ENCODE peak calls at places on chromosome 13, in five cellular contexts. M is mesenchymal stem cell, E is mesendoderm, Y is H9, J is IMR-90. A is an unnamed sample.

GRCh38 chr13:35489050-35489449 is 12.6 kb upstream of the MAB21L1 start:
- DNase-seq in M (no peak), J (no peak), Y (no peak), E (no peak), A (no peak)

GRCh38 chr13:33544308-33544707 is 258.8 kb upstream of the STARD13 start:
- DNase-seq in Y (no peak), J (no peak), E (no peak), M (no peak), A (no peak)

GRCh38 chr13:49538404-49538803 is 42.7 kb downstream of the PHF11 start:
- DNase-seq in J (no peak), M (no peak), E (no peak), Y (no peak), A (no peak)

GRCh38 chr13:44471686-44472085 is 98.1 kb downstream of the SERP2 start:
- DNase-seq in Y (no peak), E (no peak), M (peak), J (peak), A (no peak)

GRCh38 chr13:88005188-88005587 is 334.0 kb downstream of the SLITRK5 start:
- DNase-seq in E (no peak), Y (no peak), J (no peak), M (no peak), A (no peak)

GRCh38 chr13:66353664-66354063 is 876.5 kb downstream of the PCDH9 start:
- DNase-seq in J (no peak), M (no peak), E (no peak), Y (no peak), A (no peak)

GRCh38 chr13:35157143-35157755 is 215.2 kb downstream of the NBEA start:
- DNase-seq in E (peak), M (peak), Y (no peak), J (peak), A (peak)

GRCh38 chr13:27661017-27661416 is 39.3 kb downstream of the POLR1D start:
- DNase-seq in J (no peak), M (no peak), Y (no peak), E (no peak), A (no peak)

GRCh38 chr13:36778083-36778671 is 40.8 kb upstream of the RFXAP start:
- DNase-seq in J (peak), M (peak), Y (peak), E (peak), A (peak)

GRCh38 chr13:28429096-28429495 is 65.8 kb downstream of the FLT1 start:
- DNase-seq in E (no peak), J (no peak), Y (no peak), M (no peak), A (no peak)

GRCh38 chr13:25453966-25454365 is 82.2 kb downstream of the ATP8A2 start:
- DNase-seq in E (no peak), Y (no peak), J (no peak), M (no peak), A (no peak)

GRCh38 chr13:90122531-90122930 is 1225.0 kb upstream of the MIR17HG start:
- DNase-seq in E (no peak), Y (no peak), M (no peak), J (no peak), A (no peak)
- H3K27ac ChIP-seq in E (no peak), Y (no peak), M (no peak), J (no peak), A (no peak)

GRCh38 chr13:100535401-100536135 is 53.0 kb downstream of the GGACT start:
- DNase-seq in Y (no peak), E (no peak), M (no peak), J (no peak), A (no peak)
- H2AK5ac ChIP-seq in Y (no peak), E (no peak), M (no peak), J (no peak), A (no peak)

DNA sequence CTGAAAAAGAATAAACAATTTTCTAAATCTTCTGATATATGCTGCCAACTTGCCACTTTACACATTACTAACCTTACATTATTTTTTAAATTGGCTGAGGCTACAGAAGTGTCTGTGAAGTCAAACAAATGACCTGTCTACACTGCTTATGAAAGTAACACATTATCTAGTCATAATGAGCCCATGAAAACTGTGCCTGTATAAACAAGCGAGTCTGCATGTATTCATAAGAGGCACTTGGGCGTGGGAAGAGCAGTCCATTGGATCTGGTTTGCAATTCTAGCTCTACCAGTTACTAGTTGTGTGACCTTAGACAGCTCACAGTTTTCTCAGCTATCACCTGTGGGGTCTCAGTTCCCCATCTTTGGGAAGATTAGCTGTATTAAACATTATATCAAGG is 3.1 kb downstream of the VPS36 start:
- DNase-seq in Y (no peak), E (no peak), M (no peak), J (peak), A (no peak)
- H3K27ac ChIP-seq in Y (no peak), E (no peak), M (no peak), J (no peak), A (no peak)

GRCh38 chr13:21055511-21056045 is 5.8 kb downstream of the LATS2 start:
- DNase-seq in E (no peak), M (no peak), Y (no peak), J (no peak), A (no peak)

GRCh38 chr13:21054313-21054712 is 7.1 kb downstream of the LATS2 start:
- DNase-seq in J (no peak), M (no peak), Y (no peak), E (no peak), A (no peak)

GRCh38 chr13:21055016-21055415 is 6.4 kb downstream of the LATS2 start:
- DNase-seq in J (no peak), Y (no peak), E (no peak), M (no peak), A (no peak)

GRCh38 chr13:21051675-21052074 is 9.7 kb downstream of the LATS2 start:
- DNase-seq in Y (no peak), J (no peak), M (no peak), E (no peak), A (no peak)

DNA sequence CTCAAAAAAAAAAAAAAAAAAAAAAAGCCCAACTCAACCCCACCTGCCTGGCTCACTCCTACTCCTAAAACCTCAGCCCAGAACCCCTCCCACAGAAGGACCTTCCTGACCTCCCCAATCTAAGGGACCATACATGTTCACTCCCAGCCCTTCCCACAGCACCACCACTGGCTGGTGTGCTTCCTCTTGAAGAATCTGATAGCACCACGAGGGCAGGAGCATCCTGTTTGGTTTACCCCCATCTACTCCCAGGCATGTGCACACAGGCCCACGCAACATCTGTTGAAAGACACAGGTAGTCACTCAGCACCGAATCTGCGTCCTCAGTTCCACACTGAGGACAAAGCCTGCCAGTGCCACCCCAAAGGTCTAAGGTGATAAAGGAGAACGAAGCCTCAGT is 8.2 kb downstream of the LATS2 start:
- DNase-seq in Y (no peak), E (no peak), J (no peak), M (no peak), A (no peak)
- H2AK5ac ChIP-seq in Y (no peak), E (no peak), J (peak), M (no peak), A (no peak)

DNA sequence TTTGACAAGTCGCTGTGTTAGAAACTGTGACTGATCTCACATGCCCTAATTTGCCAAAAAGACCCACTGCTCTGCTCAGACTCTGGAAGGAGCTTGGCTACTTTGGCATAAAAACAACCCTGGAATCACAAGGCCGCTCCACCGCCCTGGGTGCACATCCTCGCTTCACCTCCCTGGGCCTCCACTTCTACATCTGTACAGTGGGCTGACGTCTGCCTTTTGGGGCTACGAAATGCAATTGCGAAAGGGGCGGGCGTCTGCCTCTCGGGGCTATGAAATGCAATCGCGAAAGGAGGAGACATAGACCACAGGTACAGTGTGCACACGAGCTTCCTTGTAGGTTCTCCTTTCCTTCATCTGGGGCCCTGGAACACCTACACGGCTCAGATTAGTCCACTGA is 74.2 kb downstream of the SLC7A1 start:
- DNase-seq in M (no peak), J (no peak), E (no peak), Y (no peak), A (no peak)
- H3K27ac ChIP-seq in M (peak), J (no peak), E (no peak), Y (no peak), A (no peak)

DNA sequence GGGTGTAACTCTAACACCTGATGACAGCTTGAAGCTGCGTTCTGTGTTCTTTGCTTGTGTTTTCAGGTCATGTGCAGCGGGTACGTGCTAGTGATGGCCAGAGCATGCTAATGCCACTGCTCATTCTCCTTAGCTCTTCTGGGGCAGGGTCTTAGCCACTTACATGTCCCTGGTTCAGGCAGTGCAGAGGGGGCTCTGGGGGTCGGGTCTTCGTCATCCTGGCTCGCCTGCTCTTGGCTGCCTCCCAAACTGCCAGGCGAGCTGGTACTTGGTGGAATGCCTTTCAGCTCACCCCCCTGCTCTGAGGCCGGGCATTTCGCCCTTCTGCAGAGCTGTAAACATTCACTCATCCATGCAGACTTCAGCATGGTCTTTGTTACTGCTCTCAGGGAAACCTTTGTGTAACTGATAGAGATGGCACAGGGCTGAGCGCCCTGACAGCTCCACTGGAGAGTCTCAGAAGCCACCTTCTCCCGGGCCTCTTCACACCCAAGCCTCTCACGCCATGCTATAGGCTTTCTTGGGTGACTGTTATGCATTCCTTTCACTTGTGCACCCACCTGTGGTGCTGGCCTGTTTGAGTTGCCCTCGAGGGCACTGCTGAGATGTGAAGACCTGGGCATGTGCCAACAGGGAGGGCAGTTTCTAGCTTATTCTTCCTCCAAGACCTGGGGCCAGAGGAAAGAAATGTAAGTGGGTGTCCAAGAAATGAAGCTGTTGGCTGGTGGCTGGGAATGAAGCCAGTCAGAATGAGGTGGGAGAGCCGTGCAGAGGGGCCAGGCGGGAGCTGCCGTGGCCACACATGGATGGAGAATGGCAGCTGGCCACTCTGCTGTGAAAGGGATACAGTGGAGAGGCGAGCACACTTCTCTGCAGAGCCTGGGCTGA is 24.5 kb downstream of the FAM124A start:
- DNase-seq in M (no peak), Y (no peak), E (no peak), J (no peak), A (no peak)
- H2AK5ac ChIP-seq in M (no peak), Y (peak), E (no peak), J (no peak), A (peak)

GRCh38 chr13:74093691-74094090 is 40.5 kb downstream of the KLF12 start:
- DNase-seq in E (no peak), Y (no peak), M (no peak), J (peak), A (no peak)

GRCh38 chr13:74092711-74093110 is 41.5 kb downstream of the KLF12 start:
- DNase-seq in Y (no peak), E (no peak), J (no peak), M (no peak), A (no peak)

GRCh38 chr13:74098077-74098476 is 36.1 kb downstream of the KLF12 start:
- DNase-seq in E (no peak), M (no peak), Y (no peak), J (no peak), A (no peak)

GRCh38 chr13:74101436-74101835 is 32.8 kb downstream of the KLF12 start:
- DNase-seq in E (no peak), J (no peak), M (no peak), Y (no peak), A (no peak)

GRCh38 chr13:74097116-74097515 is 37.1 kb downstream of the KLF12 start:
- DNase-seq in M (no peak), Y (no peak), E (no peak), J (no peak), A (no peak)
- H3K27ac ChIP-seq in M (no peak), Y (no peak), E (no peak), J (no peak), A (no peak)

GRCh38 chr13:111636271-111636670 is 315.8 kb downstream of the TEX29 start:
- DNase-seq in E (no peak), Y (peak), J (no peak), M (no peak), A (no peak)

GRCh38 chr13:111636804-111637203 is 316.4 kb downstream of the TEX29 start:
- DNase-seq in E (no peak), M (no peak), J (no peak), Y (peak), A (no peak)

GRCh38 chr13:111639196-111639705 is 318.8 kb downstream of the TEX29 start:
- DNase-seq in E (no peak), Y (peak), J (no peak), M (no peak), A (no peak)

GRCh38 chr13:111638233-111638632 is 317.8 kb downstream of the TEX29 start:
- DNase-seq in Y (peak), M (no peak), J (no peak), E (no peak), A (no peak)

DNA sequence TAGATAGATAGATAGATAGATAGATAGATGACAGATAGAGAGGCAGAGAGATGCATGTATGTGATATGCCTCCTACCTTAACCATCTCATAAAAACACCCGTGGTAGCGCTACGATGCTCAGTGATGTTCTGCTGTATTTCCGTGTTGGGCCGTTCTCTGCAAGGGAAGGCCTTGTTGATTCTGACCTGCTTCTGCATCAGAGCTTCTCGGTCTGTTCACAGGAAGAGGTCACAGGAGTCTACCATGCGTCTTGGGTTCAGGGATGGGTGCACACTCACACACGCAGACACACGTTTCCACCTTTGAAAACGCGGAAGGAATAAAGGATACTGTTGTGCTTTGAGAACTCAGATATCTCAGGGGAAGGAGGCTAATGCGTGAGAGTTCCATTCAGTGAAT is 316.9 kb downstream of the TEX29 start:
- DNase-seq in E (no peak), Y (no peak), J (no peak), M (no peak), A (no peak)
- H2AK5ac ChIP-seq in E (no peak), Y (no peak), J (no peak), M (no peak), A (no peak)

A was measured in neuronal stem cell.